ENCODE peak calls at places on chromosomes 1 and 21, in seven cellular contexts. One of them, this sample, is unnamed.

GRCh38 chr1:45254490-45254889 is 48.1 kb upstream of the ZSWIM5 start:
- DNase-seq in left colon: no peak
- DNase-seq in endothelial cell: no peak
- DNase-seq in NCI-H1436: no peak
- DNase-seq in uterus: no peak
- DNase-seq in RPMI8226: no peak
- DNase-seq in skeletal muscle cell: no peak
- DNase-seq in this sample: no peak

GRCh38 chr1:95116666-95117206 is 419 bp upstream of the TLCD4 start:
- DNase-seq in left colon: peak; percentile 77
- DNase-seq in endothelial cell: peak; percentile 74
- DNase-seq in NCI-H1436: peak; percentile 74
- DNase-seq in uterus: peak; percentile 64
- DNase-seq in RPMI8226: peak; percentile 66
- DNase-seq in skeletal muscle cell: no peak
- DNase-seq in this sample: peak; percentile 48

GRCh38 chr21:16797530-16797929 is 715.3 kb upstream of the CXADR start:
- DNase-seq in left colon: no peak
- DNase-seq in endothelial cell: no peak
- DNase-seq in NCI-H1436: no peak
- DNase-seq in uterus: no peak
- DNase-seq in RPMI8226: no peak
- DNase-seq in skeletal muscle cell: no peak
- DNase-seq in this sample: no peak

GRCh38 chr1:16413191-16413590 is 24.0 kb downstream of the SPATA21 start:
- DNase-seq in left colon: no peak
- DNase-seq in endothelial cell: no peak
- DNase-seq in NCI-H1436: no peak
- DNase-seq in uterus: no peak
- DNase-seq in RPMI8226: no peak
- DNase-seq in skeletal muscle cell: no peak
- DNase-seq in this sample: no peak

GRCh38 chr1:110535985-110536384 is 17.0 kb upstream of the KCNA10 start:
- DNase-seq in left colon: no peak
- DNase-seq in endothelial cell: no peak
- DNase-seq in NCI-H1436: no peak
- DNase-seq in uterus: no peak
- DNase-seq in RPMI8226: no peak
- DNase-seq in skeletal muscle cell: no peak
- DNase-seq in this sample: no peak

GRCh38 chr1:67213164-67213563 is 46.9 kb downstream of the IL23R start:
- DNase-seq in left colon: no peak
- DNase-seq in endothelial cell: peak; percentile 17
- DNase-seq in NCI-H1436: no peak
- DNase-seq in uterus: no peak
- DNase-seq in RPMI8226: peak; percentile 3
- DNase-seq in skeletal muscle cell: no peak
- DNase-seq in this sample: no peak

GRCh38 chr1:171160181-171160580 is 24.9 kb upstream of the FMO2 start:
- DNase-seq in left colon: no peak
- DNase-seq in endothelial cell: no peak
- DNase-seq in NCI-H1436: no peak
- DNase-seq in uterus: no peak
- DNase-seq in RPMI8226: no peak
- DNase-seq in skeletal muscle cell: no peak
- DNase-seq in this sample: no peak

GRCh38 chr1:24735619-24736375 is 9.4 kb upstream of the CLIC4 start:
- DNase-seq in left colon: peak; percentile 31
- DNase-seq in endothelial cell: no peak
- DNase-seq in NCI-H1436: no peak
- DNase-seq in uterus: peak; percentile 52
- DNase-seq in RPMI8226: no peak
- DNase-seq in skeletal muscle cell: no peak
- DNase-seq in this sample: peak; percentile 21

GRCh38 chr21:44078411-44078981 is 28.7 kb upstream of the PWP2 start:
- DNase-seq in left colon: no peak
- DNase-seq in endothelial cell: no peak
- DNase-seq in NCI-H1436: no peak
- DNase-seq in uterus: no peak
- DNase-seq in RPMI8226: no peak
- DNase-seq in skeletal muscle cell: no peak
- DNase-seq in this sample: no peak

GRCh38 chr21:38793926-38794713 is 11.6 kb upstream of the ETS2 start:
- DNase-seq in left colon: no peak
- DNase-seq in endothelial cell: no peak
- DNase-seq in NCI-H1436: no peak
- DNase-seq in uterus: no peak
- DNase-seq in RPMI8226: no peak
- DNase-seq in skeletal muscle cell: no peak
- DNase-seq in this sample: no peak

GRCh38 chr21:36589352-36589971 is 109.5 kb upstream of the SIM2 start:
- DNase-seq in left colon: no peak
- DNase-seq in endothelial cell: peak; percentile 21
- DNase-seq in NCI-H1436: no peak
- DNase-seq in uterus: no peak
- DNase-seq in RPMI8226: peak; percentile 66
- DNase-seq in skeletal muscle cell: no peak
- DNase-seq in this sample: peak; percentile 80

GRCh38 chr1:195335541-195335940 is 1272.7 kb downstream of the KCNT2 start:
- DNase-seq in left colon: no peak
- DNase-seq in endothelial cell: no peak
- DNase-seq in NCI-H1436: no peak
- DNase-seq in uterus: no peak
- DNase-seq in RPMI8226: no peak
- DNase-seq in skeletal muscle cell: no peak
- DNase-seq in this sample: no peak

GRCh38 chr1:154628122-154628405 is 20.1 kb upstream of the ADAR start:
- DNase-seq in left colon: no peak
- DNase-seq in endothelial cell: no peak
- DNase-seq in NCI-H1436: no peak
- DNase-seq in uterus: no peak
- DNase-seq in RPMI8226: no peak
- DNase-seq in skeletal muscle cell: no peak
- DNase-seq in this sample: no peak

GRCh38 chr1:31765041-31765467 is 914 bp upstream of the ADGRB2 start:
- DNase-seq in left colon: no peak
- DNase-seq in endothelial cell: peak; percentile 47
- DNase-seq in NCI-H1436: peak; percentile 29
- DNase-seq in uterus: no peak
- DNase-seq in RPMI8226: peak; percentile 60
- DNase-seq in skeletal muscle cell: no peak
- DNase-seq in this sample: no peak

GRCh38 chr1:2273401-2274090 is 45.4 kb downstream of the SKI start:
- DNase-seq in left colon: no peak
- DNase-seq in endothelial cell: no peak
- DNase-seq in NCI-H1436: no peak
- DNase-seq in uterus: no peak
- DNase-seq in RPMI8226: no peak
- DNase-seq in skeletal muscle cell: no peak
- DNase-seq in this sample: no peak

GRCh38 chr21:38267136-38267535 is 10.3 kb downstream of the KCNJ15 start:
- DNase-seq in left colon: no peak
- DNase-seq in endothelial cell: no peak
- DNase-seq in NCI-H1436: no peak
- DNase-seq in uterus: no peak
- DNase-seq in RPMI8226: no peak
- DNase-seq in skeletal muscle cell: no peak
- DNase-seq in this sample: no peak

GRCh38 chr1:30883389-30884172 is 25.0 kb downstream of the SDC3 start:
- DNase-seq in left colon: no peak
- DNase-seq in endothelial cell: no peak
- DNase-seq in NCI-H1436: no peak
- DNase-seq in uterus: no peak
- DNase-seq in RPMI8226: no peak
- DNase-seq in skeletal muscle cell: no peak
- DNase-seq in this sample: peak; percentile 89

GRCh38 chr1:208601569-208601968 is 357.4 kb upstream of the PLXNA2 start:
- DNase-seq in left colon: no peak
- DNase-seq in endothelial cell: no peak
- DNase-seq in NCI-H1436: no peak
- DNase-seq in uterus: no peak
- DNase-seq in RPMI8226: no peak
- DNase-seq in skeletal muscle cell: no peak
- DNase-seq in this sample: no peak

GRCh38 chr1:33435096-33435820 is 4.4 kb upstream of the PHC2 start:
- DNase-seq in left colon: no peak
- DNase-seq in endothelial cell: no peak
- DNase-seq in NCI-H1436: peak; percentile 19
- DNase-seq in uterus: no peak
- DNase-seq in RPMI8226: no peak
- DNase-seq in skeletal muscle cell: peak; percentile 88
- DNase-seq in this sample: no peak